ENCODE peak calls at places on chromosomes 3 and 15, in ten cellular contexts. X, W, C, Z, S, O, E, K, T and H are unnamed samples.

GRCh38 chr15:89360294-89360971 is 25.8 kb upstream of the POLG start:
- DNase-seq in K (peak), C (no peak), S (no peak), T (peak), E (no peak), Z (no peak), W (no peak), X (no peak), O (no peak), H (no peak)

GRCh38 chr15:93055211-93055763 is 33.7 kb downstream of the RGMA start:
- DNase-seq in T (no peak), X (no peak), W (no peak), K (no peak), C (no peak), Z (no peak), O (no peak), E (no peak), S (no peak), H (no peak)

GRCh38 chr3:52392216-52392930 is 52.5 kb downstream of the SEMA3G start:
- DNase-seq in T (no peak), C (no peak), K (peak), E (no peak), Z (no peak), O (no peak), W (no peak), S (no peak), X (no peak), H (no peak)

GRCh38 chr15:60590935-60591490 is 112.1 kb upstream of the ICE2 start:
- DNase-seq in C (no peak), K (peak), X (peak), O (peak), T (peak), E (peak), W (peak), S (peak), Z (no peak), H (no peak)

GRCh38 chr3:136050250-136050649 is 84.7 kb downstream of the PPP2R3A start:
- DNase-seq in C (no peak), Z (no peak), O (no peak), E (no peak), W (no peak), S (no peak), K (no peak), X (no peak), T (no peak), H (no peak)

GRCh38 chr15:79102595-79102994 is 12.0 kb upstream of the RASGRF1 start:
- DNase-seq in W (no peak), X (no peak), Z (no peak), S (no peak), O (no peak), K (no peak), T (no peak), E (no peak), C (no peak), H (no peak)

GRCh38 chr15:79676621-79677020 is 220.2 kb downstream of the MTHFS start:
- DNase-seq in O (no peak), W (no peak), C (no peak), K (no peak), T (no peak), E (no peak), Z (no peak), S (no peak), X (no peak), H (no peak)

GRCh38 chr3:127784283-127784682 is 38.0 kb downstream of the MGLL start:
- DNase-seq in W (no peak), K (peak), X (no peak), O (no peak), T (no peak), C (no peak), Z (no peak), S (no peak), E (no peak), H (no peak)

GRCh38 chr15:82043130-82043673 is 2.6 kb downstream of the MEX3B start:
- DNase-seq in C (no peak), O (no peak), K (peak), Z (no peak), E (no peak), W (no peak), X (no peak), T (peak), S (no peak), H (no peak)

GRCh38 chr3:12507871-12508281 is 23.6 kb downstream of the TSEN2 start:
- DNase-seq in T (no peak), Z (no peak), S (no peak), O (no peak), W (no peak), C (no peak), X (no peak), E (no peak), K (no peak), H (no peak)

GRCh38 chr3:184771158-184771730 is 40.7 kb upstream of the VPS8 start:
- DNase-seq in T (no peak), S (no peak), E (no peak), W (no peak), Z (no peak), C (no peak), O (no peak), K (peak), X (no peak), H (no peak)

GRCh38 chr3:193030276-193030675 is 112.6 kb upstream of the MB21D2 start:
- DNase-seq in Z (peak), X (no peak), O (no peak), K (no peak), T (no peak), W (no peak), E (no peak), S (no peak), C (no peak), H (no peak)

GRCh38 chr15:65212097-65212496 is 824 bp upstream of the CILP start:
- DNase-seq in W (peak), K (peak), X (peak), C (peak), S (peak), E (peak), T (peak), O (no peak), Z (no peak), H (no peak)

GRCh38 chr3:26484140-26484539 is 138.4 kb upstream of the LRRC3B start:
- DNase-seq in S (no peak), K (no peak), E (no peak), O (no peak), X (no peak), Z (no peak), T (peak), W (no peak), C (no peak), H (no peak)

GRCh38 chr15:101361418-101361817 is 66.4 kb upstream of the SNRPA1 start:
- DNase-seq in C (no peak), O (no peak), W (no peak), T (no peak), K (no peak), X (no peak), S (no peak), Z (no peak), E (no peak), H (no peak)

GRCh38 chr3:44576661-44577060 is 8.1 kb upstream of the ZNF660 start:
- DNase-seq in S (no peak), K (no peak), W (no peak), T (no peak), Z (no peak), E (no peak), X (no peak), C (no peak), O (no peak), H (no peak)

GRCh38 chr3:149941186-149941585 is 29.5 kb downstream of the PFN2 start:
- DNase-seq in O (no peak), K (no peak), C (no peak), S (no peak), X (no peak), W (no peak), Z (no peak), T (no peak), E (no peak), H (no peak)

GRCh38 chr15:95127356-95127755 is 896.0 kb downstream of the MCTP2 start:
- DNase-seq in X (no peak), C (no peak), K (no peak), W (no peak), Z (no peak), E (no peak), S (no peak), O (no peak), T (peak), H (no peak)

GRCh38 chr3:71650372-71650771 is 66.8 kb upstream of the FOXP1 start:
- DNase-seq in E (no peak), Z (no peak), T (no peak), C (no peak), X (no peak), W (no peak), O (no peak), K (no peak), S (no peak), H (no peak)

GRCh38 chr3:25689226-25689625 is 24.5 kb upstream of the TOP2B start:
- DNase-seq in T (no peak), E (no peak), X (no peak), O (no peak), S (no peak), Z (no peak), C (no peak), W (no peak), K (no peak), H (no peak)

GRCh38 chr3:71050521-71051258 is 532.8 kb downstream of the FOXP1 start:
- DNase-seq in T (no peak), K (no peak), C (no peak), E (no peak), S (no peak), Z (no peak), W (no peak), X (no peak), O (no peak), H (no peak)

GRCh38 chr15:68599153-68599545 is 20.4 kb downstream of the CORO2B start:
- DNase-seq in T (no peak), Z (no peak), K (no peak), S (no peak), O (no peak), E (no peak), W (no peak), X (no peak), C (no peak), H (no peak)

GRCh38 chr3:35664460-35664919 is 25.2 kb downstream of the ARPP21 start:
- DNase-seq in C (no peak), S (peak), K (peak), Z (peak), T (peak), W (no peak), O (peak), E (no peak), X (no peak), H (peak)

GRCh38 chr3:141945726-141946125 is 69.3 kb downstream of the ATP1B3 start:
- DNase-seq in E (no peak), Z (no peak), C (no peak), K (no peak), W (no peak), X (no peak), T (no peak), S (no peak), O (no peak), H (no peak)

GRCh38 chr15:74889390-74889881 is 406 bp upstream of the MPI start:
- DNase-seq in K (peak), C (no peak), W (no peak), T (peak), E (peak), X (peak), S (no peak), Z (no peak), O (peak), H (peak)

GRCh38 chr3:80733522-80734176 is 965.9 kb upstream of the ROBO1 start:
- DNase-seq in K (no peak), T (no peak), E (no peak), O (no peak), W (no peak), S (no peak), X (no peak), Z (peak), C (no peak), H (no peak)

GRCh38 chr3:21220944-21221343 is 530.1 kb downstream of the ZNF385D start:
- DNase-seq in S (no peak), K (no peak), O (no peak), Z (no peak), E (no peak), W (no peak), X (no peak), C (no peak), T (no peak), H (no peak)

GRCh38 chr3:66633564-66633963 is 132.7 kb upstream of the LRIG1 start:
- DNase-seq in K (no peak), C (no peak), W (no peak), X (no peak), E (no peak), O (no peak), S (no peak), Z (no peak), T (no peak), H (no peak)

GRCh38 chr3:159804726-159805410 is 183.8 kb upstream of the IL12A start:
- DNase-seq in O (peak), S (peak), E (peak), X (peak), C (peak), K (no peak), Z (peak), W (no peak), T (peak), H (no peak)

GRCh38 chr3:138173769-138174420 is 826 bp downstream of the DBR1 start:
- DNase-seq in E (no peak), C (no peak), T (no peak), Z (no peak), W (no peak), S (peak), O (no peak), K (no peak), X (no peak), H (no peak)

GRCh38 chr3:182052360-182052759 is 340.6 kb downstream of the SOX2 start:
- DNase-seq in W (no peak), K (no peak), X (no peak), C (no peak), E (no peak), O (no peak), S (no peak), T (no peak), Z (peak), H (no peak)

GRCh38 chr3:11803977-11804903 is 42.4 kb downstream of the TAMM41 start:
- DNase-seq in C (peak), E (peak), Z (peak), S (peak), O (peak), K (no peak), W (peak), X (no peak), T (peak), H (no peak)

GRCh38 chr3:27451845-27452244 is 32.3 kb downstream of the SLC4A7 start:
- DNase-seq in Z (no peak), O (no peak), S (no peak), C (no peak), T (no peak), K (no peak), X (no peak), W (no peak), E (no peak), H (no peak)

GRCh38 chr15:80549191-80549590 is 145.0 kb downstream of the ARNT2 start:
- DNase-seq in X (no peak), C (no peak), Z (peak), K (no peak), E (no peak), T (no peak), O (no peak), S (no peak), W (no peak), H (no peak)

GRCh38 chr3:95752199-95752598 is 1062.2 kb upstream of the EPHA6 start:
- DNase-seq in T (peak), E (no peak), X (no peak), S (no peak), W (no peak), Z (no peak), O (no peak), C (no peak), K (no peak), H (no peak)

GRCh38 chr3:9352917-9353823 is 9.7 kb upstream of the THUMPD3 start:
- DNase-seq in E (peak), T (peak), O (peak), K (peak), S (peak), X (peak), Z (peak), C (peak), W (peak), H (peak)

GRCh38 chr3:154122912-154123559 is 1.8 kb downstream of the ARHGEF26 start:
- DNase-seq in E (no peak), S (no peak), Z (peak), C (no peak), K (no peak), T (peak), O (no peak), W (no peak), X (no peak), H (no peak)

GRCh38 chr3:120102674-120103073 is 8.4 kb upstream of the GSK3B start:
- DNase-seq in E (no peak), X (no peak), C (no peak), Z (no peak), K (no peak), S (no peak), T (no peak), O (no peak), W (no peak), H (no peak)

GRCh38 chr15:60660290-60661051 is 181.5 kb upstream of the ICE2 start:
- DNase-seq in Z (peak), S (no peak), O (no peak), X (no peak), E (peak), C (no peak), W (no peak), T (no peak), K (no peak), H (no peak)